ENCODE peak calls at places on chromosomes 3 and 15, in nine cellular contexts. E is PC-3, R is AG09309, O is GM12865, A is H9, S is fibroblast of lung, G is osteocyte, T is nephron progenitor cell, M is neural crest cell. Y is an unnamed sample.

GRCh38 chr3:143329567-143330164 is 210.1 kb downstream of the CHST2 start:
- DNase-seq in E (no peak), O (no peak), A (peak; percentile 33), G (no peak), R (no peak), M (no peak), T (peak; percentile 20), S (no peak), Y (no peak)

GRCh38 chr3:13338231-13338630 is 81.9 kb downstream of the NUP210 start:
- DNase-seq in E (peak; percentile 50), S (no peak), G (no peak), A (no peak), M (no peak), R (no peak), O (no peak), T (no peak), Y (no peak)

GRCh38 chr15:100234158-100235029 is 107.4 kb downstream of the ADAMTS17 start:
- DNase-seq in E (no peak), G (no peak), T (no peak), S (no peak), R (no peak), M (no peak), O (no peak), A (no peak), Y (no peak)

GRCh38 chr15:27817258-27817657 is 281.9 kb downstream of the OCA2 start:
- DNase-seq in E (no peak), S (no peak), M (no peak), T (no peak), R (no peak), A (no peak), O (no peak), G (no peak), Y (no peak)

GRCh38 chr3:71416868-71417267 is 166.7 kb downstream of the FOXP1 start:
- DNase-seq in O (peak; percentile 9), M (no peak), A (peak; percentile 59), S (no peak), T (no peak), E (peak; percentile 35), G (no peak), R (no peak), Y (no peak)

GRCh38 chr3:27368831-27369607 is at the start of gene NEK10:
- DNase-seq in O (peak; percentile 92), A (peak; percentile 97), T (peak; percentile 92), R (no peak), M (peak; percentile 91), E (peak; percentile 97), G (peak; percentile 92), S (peak; percentile 90), Y (peak; percentile 99)

GRCh38 chr3:194100856-194101390 is 35.0 kb upstream of the HES1 start:
- DNase-seq in A (no peak), O (peak; percentile 91), S (no peak), M (no peak), R (no peak), T (no peak), G (no peak), E (no peak), Y (no peak)

GRCh38 chr15:76105911-76106310 is 46.1 kb downstream of the TMEM266 start:
- DNase-seq in G (peak; percentile 64), O (no peak), M (no peak), R (no peak), S (no peak), A (no peak), E (no peak), T (no peak), Y (no peak)

GRCh38 chr15:31483924-31484368 is 157.3 kb downstream of the KLF13 start:
- DNase-seq in M (no peak), G (no peak), T (no peak), R (no peak), O (no peak), E (no peak), A (peak; percentile 36), S (no peak), Y (no peak)

GRCh38 chr3:59899068-59899467 is 849.2 kb upstream of the CFAP20DC start:
- DNase-seq in G (no peak), T (no peak), M (no peak), O (no peak), E (no peak), S (no peak), R (no peak), A (no peak), Y (no peak)

GRCh38 chr3:55818485-55818884 is 331.4 kb upstream of the WNT5A start:
- DNase-seq in R (no peak), T (no peak), O (peak; percentile 1), M (no peak), G (no peak), A (no peak), S (peak; percentile 20), E (peak; percentile 8), Y (no peak)

GRCh38 chr3:180804871-180805430 is 107.5 kb upstream of the FXR1 start:
- DNase-seq in T (peak; percentile 48), R (no peak), M (peak; percentile 29), G (no peak), E (peak; percentile 23), S (peak; percentile 49), A (peak; percentile 79), O (no peak), Y (no peak)

GRCh38 chr15:33242669-33243191 is 48.2 kb upstream of the FMN1 start:
- DNase-seq in T (no peak), A (no peak), E (peak; percentile 62), G (no peak), S (peak; percentile 23), M (no peak), O (peak; percentile 11), R (no peak), Y (no peak)
- TF ChIP-seq CTCF in T (peak; percentile 39), A (peak; percentile 67), E (peak; percentile 79), G (peak; percentile 60), S (peak; percentile 51), M (peak; percentile 62), O (peak; percentile 43), R (peak; percentile 51), Y (peak; percentile 40)

GRCh38 chr3:46935168-46935858 is 41.2 kb downstream of the CCDC12 start:
- DNase-seq in S (peak; percentile 96), E (peak; percentile 93), T (no peak), G (peak; percentile 89), R (peak; percentile 90), O (no peak), A (peak; percentile 91), M (no peak), Y (no peak)
- TF ChIP-seq CTCF in S (peak; percentile 90), E (peak; percentile 56), T (no peak), G (peak; percentile 83), R (peak; percentile 88), O (no peak), A (peak; percentile 73), M (peak; percentile 55), Y (no peak)

DNA sequence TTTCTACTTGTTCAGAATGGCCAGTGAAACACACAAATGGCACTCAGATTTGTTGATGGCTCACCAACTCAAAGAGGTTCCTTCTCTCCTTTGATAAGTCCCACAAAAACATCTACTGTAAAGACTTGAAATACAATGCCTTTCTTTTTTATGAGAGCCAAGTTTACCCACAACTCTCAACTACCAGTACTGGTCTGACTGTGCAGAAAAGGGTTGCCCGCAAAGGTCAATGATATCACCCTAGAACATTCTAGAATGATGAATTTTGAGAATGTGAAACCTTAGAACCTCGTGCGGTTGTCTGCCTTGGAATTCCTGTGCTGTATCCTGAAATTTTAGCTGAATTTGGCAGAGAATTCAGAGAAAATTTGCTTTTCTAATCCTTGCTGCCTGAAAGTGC is 19.1 kb upstream of the PPP4R2 start:
- DNase-seq in G (no peak), T (no peak), A (no peak), S (no peak), M (no peak), R (peak; percentile 45), E (no peak), O (peak; percentile 63), Y (no peak)
- TF ChIP-seq CTCF in G (no peak), T (no peak), A (no peak), S (no peak), M (no peak), R (no peak), E (no peak), O (no peak), Y (no peak)

GRCh38 chr3:74067296-74067695 is 442.6 kb upstream of the PDZRN3 start:
- DNase-seq in T (no peak), S (peak; percentile 74), R (peak; percentile 7), M (no peak), E (no peak), G (no peak), O (no peak), A (no peak), Y (no peak)
- TF ChIP-seq CTCF in T (no peak), S (peak; percentile 69), R (peak; percentile 44), M (peak; percentile 41), E (no peak), G (peak; percentile 67), O (no peak), A (peak; percentile 33), Y (peak; percentile 57)

DNA sequence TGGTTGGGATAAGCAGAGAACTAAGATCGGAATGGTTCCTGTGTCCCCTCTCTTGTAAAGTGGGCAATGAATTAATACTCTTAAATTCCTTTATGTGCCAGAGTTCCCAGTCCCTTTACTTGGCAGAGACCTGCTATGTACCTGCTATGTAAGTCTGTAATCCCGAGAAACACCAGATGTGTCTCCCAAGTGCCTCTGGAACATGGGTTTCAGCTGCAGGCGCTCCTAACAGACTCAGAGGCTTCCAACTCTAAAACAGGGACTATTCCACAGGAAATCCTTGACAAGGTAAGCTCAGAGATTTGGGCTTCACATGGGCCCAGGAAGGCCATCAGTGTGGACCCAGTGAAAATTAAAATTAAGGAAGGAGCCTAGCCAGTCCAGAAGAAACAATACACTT is 117.7 kb upstream of the PLCL2 start:
- DNase-seq in T (no peak), A (peak; percentile 35), E (peak; percentile 9), G (no peak), S (no peak), M (no peak), O (no peak), R (no peak), Y (no peak)
- TF ChIP-seq CTCF in T (no peak), A (peak; percentile 38), E (no peak), G (no peak), S (no peak), M (no peak), O (no peak), R (no peak), Y (peak; percentile 7)

GRCh38 chr15:65082303-65082958 is 5.9 kb downstream of the KBTBD13 start:
- DNase-seq in R (no peak), T (peak; percentile 57), S (no peak), A (peak; percentile 70), G (no peak), M (no peak), O (no peak), E (peak; percentile 5), Y (no peak)

GRCh38 chr15:65085207-65085753 is 8.7 kb downstream of the KBTBD13 start:
- DNase-seq in M (no peak), R (no peak), S (no peak), T (no peak), A (no peak), G (no peak), E (no peak), O (no peak), Y (no peak)

GRCh38 chr15:65084500-65085206 is 8.1 kb downstream of the KBTBD13 start:
- DNase-seq in A (no peak), O (no peak), E (no peak), T (no peak), S (no peak), M (no peak), G (no peak), R (no peak), Y (no peak)

GRCh38 chr15:65081758-65082157 is 5.2 kb downstream of the KBTBD13 start:
- DNase-seq in S (no peak), A (no peak), T (no peak), R (no peak), E (peak; percentile 17), O (no peak), G (no peak), M (no peak), Y (no peak)

GRCh38 chr15:65083262-65083701 is 6.7 kb downstream of the KBTBD13 start:
- DNase-seq in O (no peak), E (no peak), M (peak; percentile 28), G (no peak), S (peak; percentile 86), A (peak; percentile 61), R (no peak), T (peak; percentile 45), Y (no peak)
- TF ChIP-seq CTCF in O (no peak), E (no peak), M (peak; percentile 42), G (peak; percentile 62), S (peak; percentile 63), A (peak; percentile 51), R (peak; percentile 33), T (peak; percentile 12), Y (peak; percentile 46)

Y was measured in D721Med.